ENCODE peak calls at places on chromosome 9, in six cellular contexts. G is amniotic stem cell, A is ELF-1, L is astrocyte of the cerebellum, Y is HFFc6, I is HTR-8/SVneo. F is an unnamed sample.

GRCh38 chr9:33649463-33649862 is 125.4 kb downstream of the ANKRD18B start:
- DNase-seq in G (no peak), A (no peak), L (no peak), Y (no peak), I (no peak), F (no peak)

GRCh38 chr9:74556685-74557084 is 59.5 kb downstream of the RORB start:
- DNase-seq in G (no peak), A (no peak), L (no peak), Y (no peak), I (no peak), F (no peak)

GRCh38 chr9:92439921-92440750 is 15.9 kb upstream of the OMD start:
- DNase-seq in G (peak; percentile 44), A (no peak), L (no peak), Y (peak; percentile 85), I (no peak), F (no peak)

GRCh38 chr9:24582363-24583126 is 36.8 kb upstream of the IZUMO3 start:
- DNase-seq in G (no peak), A (no peak), L (no peak), Y (no peak), I (no peak), F (no peak)

GRCh38 chr9:109239240-109239639 is 72.2 kb upstream of the FRRS1L start:
- DNase-seq in G (no peak), A (no peak), L (no peak), Y (no peak), I (no peak), F (no peak)

GRCh38 chr9:967436-967835 is 9.0 kb upstream of the DMRT3 start:
- DNase-seq in G (no peak), A (no peak), L (no peak), Y (no peak), I (no peak), F (no peak)

GRCh38 chr9:38622083-38622674 is 1.8 kb upstream of the ANKRD18A start:
- DNase-seq in G (no peak), A (peak; percentile 61), L (no peak), Y (no peak), I (no peak), F (no peak)

GRCh38 chr9:4225291-4226119 is 74.4 kb downstream of the GLIS3 start:
- DNase-seq in G (peak; percentile 41), A (no peak), L (peak; percentile 87), Y (peak; percentile 97), I (no peak), F (no peak)

GRCh38 chr9:123712399-123712798 is 217.5 kb downstream of the DENND1A start:
- DNase-seq in G (no peak), A (no peak), L (no peak), Y (peak; percentile 4), I (no peak), F (no peak)

GRCh38 chr9:87667164-87667738 is 58.7 kb upstream of the CTSL start:
- DNase-seq in G (no peak), A (peak; percentile 60), L (no peak), Y (no peak), I (no peak), F (no peak)

GRCh38 chr9:81363916-81364480 is 325.3 kb downstream of the TLE1 start:
- DNase-seq in G (no peak), A (no peak), L (no peak), Y (no peak), I (no peak), F (no peak)

GRCh38 chr9:34510506-34511159 is 12.2 kb downstream of the ENHO start:
- DNase-seq in G (no peak), A (no peak), L (no peak), Y (no peak), I (no peak), F (no peak)

GRCh38 chr9:70601000-70601929 is 186.8 kb upstream of the KLF9 start:
- DNase-seq in G (peak; percentile 97), A (peak; percentile 19), L (peak; percentile 93), Y (peak; percentile 97), I (peak; percentile 81), F (no peak)

GRCh38 chr9:4489919-4490704 is at the start of gene SLC1A1:
- DNase-seq in G (no peak), A (peak; percentile 66), L (peak; percentile 11), Y (no peak), I (peak; percentile 70), F (peak; percentile 58)

GRCh38 chr9:95627802-95628201 is 111.0 kb upstream of the PTCH1 start:
- DNase-seq in G (no peak), A (peak; percentile 31), L (no peak), Y (peak; percentile 1), I (peak; percentile 56), F (no peak)

GRCh38 chr9:71762900-71763653 is 5.2 kb downstream of the CEMIP2 start:
- DNase-seq in G (peak; percentile 51), A (no peak), L (no peak), Y (peak; percentile 85), I (no peak), F (no peak)

F was measured in GM12891.